ENCODE peak calls at places on chromosomes 3 and 15, in six cellular contexts. One of them, this sample, is unnamed.

GRCh38 chr15:89052474-89052873 is 35.8 kb upstream of the ABHD2 start:
- DNase-seq in CD4-positive, alpha-beta T cell: no peak
- DNase-seq in dorsolateral prefrontal cortex: no peak
- DNase-seq in cardiac muscle cell: no peak
- DNase-seq in DND-41: peak
- DNase-seq in IMR-90: peak
- DNase-seq in this sample: no peak

GRCh38 chr3:13896473-13897154 is 16.7 kb upstream of the WNT7A start:
- DNase-seq in CD4-positive, alpha-beta T cell: peak
- DNase-seq in dorsolateral prefrontal cortex: no peak
- DNase-seq in cardiac muscle cell: peak
- DNase-seq in DND-41: peak
- DNase-seq in IMR-90: peak
- DNase-seq in this sample: no peak

GRCh38 chr15:48533982-48534381 is 111.5 kb downstream of the FBN1 start:
- DNase-seq in CD4-positive, alpha-beta T cell: no peak
- DNase-seq in dorsolateral prefrontal cortex: no peak
- DNase-seq in cardiac muscle cell: peak
- DNase-seq in DND-41: no peak
- DNase-seq in IMR-90: no peak
- DNase-seq in this sample: no peak

GRCh38 chr3:57852896-57853295 is 96.8 kb downstream of the SLMAP start:
- DNase-seq in CD4-positive, alpha-beta T cell: no peak
- DNase-seq in dorsolateral prefrontal cortex: no peak
- DNase-seq in cardiac muscle cell: no peak
- DNase-seq in DND-41: no peak
- DNase-seq in IMR-90: peak
- DNase-seq in this sample: no peak

GRCh38 chr3:195001961-195002861 is 268.7 kb downstream of the XXYLT1 start:
- DNase-seq in CD4-positive, alpha-beta T cell: no peak
- DNase-seq in dorsolateral prefrontal cortex: no peak
- DNase-seq in cardiac muscle cell: peak
- DNase-seq in DND-41: peak
- DNase-seq in IMR-90: peak
- DNase-seq in this sample: no peak

GRCh38 chr3:194592798-194593752 is 40.1 kb downstream of the TMEM44 start:
- DNase-seq in CD4-positive, alpha-beta T cell: no peak
- DNase-seq in dorsolateral prefrontal cortex: no peak
- DNase-seq in cardiac muscle cell: no peak
- DNase-seq in DND-41: no peak
- DNase-seq in IMR-90: peak
- DNase-seq in this sample: no peak

GRCh38 chr3:28924744-28925360 is 356.0 kb upstream of the RBMS3 start:
- DNase-seq in CD4-positive, alpha-beta T cell: no peak
- DNase-seq in dorsolateral prefrontal cortex: no peak
- DNase-seq in cardiac muscle cell: no peak
- DNase-seq in DND-41: no peak
- DNase-seq in IMR-90: no peak
- DNase-seq in this sample: no peak

GRCh38 chr3:74575857-74576256 is 38.6 kb downstream of the CNTN3 start:
- DNase-seq in CD4-positive, alpha-beta T cell: no peak
- DNase-seq in dorsolateral prefrontal cortex: no peak
- DNase-seq in cardiac muscle cell: no peak
- DNase-seq in DND-41: no peak
- DNase-seq in IMR-90: no peak
- DNase-seq in this sample: no peak

GRCh38 chr15:23039151-23039916 is at the start of gene TUBGCP5:
- DNase-seq in CD4-positive, alpha-beta T cell: peak
- DNase-seq in dorsolateral prefrontal cortex: peak
- DNase-seq in cardiac muscle cell: peak
- DNase-seq in DND-41: peak
- DNase-seq in IMR-90: peak
- DNase-seq in this sample: peak

DNA sequence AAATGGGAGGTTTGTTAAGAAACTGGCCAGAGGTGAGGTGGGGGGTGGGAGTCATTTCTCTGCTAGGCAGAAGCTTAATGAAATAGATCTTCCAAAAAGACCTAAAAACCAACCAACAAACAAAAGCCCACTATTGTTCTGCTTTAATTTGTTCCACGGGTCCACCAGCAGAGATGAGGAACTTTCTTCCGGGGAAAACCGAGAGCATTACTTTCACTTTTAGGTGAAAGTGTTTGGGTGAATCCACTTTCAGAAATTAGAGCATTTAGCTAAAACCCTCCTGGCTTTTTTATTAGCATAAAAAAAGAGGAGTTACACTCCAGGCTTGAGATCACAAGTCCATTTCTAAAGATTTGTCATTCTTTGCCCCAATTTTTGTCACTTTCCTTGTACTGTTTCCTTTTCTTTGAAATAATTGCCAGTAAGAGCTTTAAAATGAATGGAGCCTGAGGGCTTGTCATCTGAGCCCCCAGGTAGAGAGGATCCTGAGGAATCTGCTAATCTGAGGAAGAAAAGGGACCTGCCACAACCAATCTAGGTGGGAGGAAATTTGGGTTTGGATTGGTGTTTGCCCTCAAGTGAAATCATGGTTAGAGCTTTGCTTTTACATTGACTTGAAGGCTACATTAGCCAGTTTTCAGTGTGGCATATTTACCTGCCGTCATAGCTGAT is 667.6 kb downstream of the NAALADL2 start:
- DNase-seq in CD4-positive, alpha-beta T cell: no peak
- DNase-seq in dorsolateral prefrontal cortex: no peak
- DNase-seq in cardiac muscle cell: no peak
- DNase-seq in DND-41: no peak
- DNase-seq in IMR-90: peak
- DNase-seq in this sample: no peak
- H3K27ac ChIP-seq in CD4-positive, alpha-beta T cell: no peak
- H3K27ac ChIP-seq in dorsolateral prefrontal cortex: no peak
- H3K27ac ChIP-seq in cardiac muscle cell: no peak
- H3K27ac ChIP-seq in DND-41: no peak
- H3K27ac ChIP-seq in IMR-90: peak
- H3K27ac ChIP-seq in this sample: no peak

GRCh38 chr15:54803987-54804386 is 392.8 kb downstream of the RSL24D1 start:
- DNase-seq in CD4-positive, alpha-beta T cell: no peak
- DNase-seq in dorsolateral prefrontal cortex: no peak
- DNase-seq in cardiac muscle cell: no peak
- DNase-seq in DND-41: no peak
- DNase-seq in IMR-90: no peak
- DNase-seq in this sample: no peak

GRCh38 chr15:54808321-54808720 is 388.4 kb downstream of the RSL24D1 start:
- DNase-seq in CD4-positive, alpha-beta T cell: no peak
- DNase-seq in dorsolateral prefrontal cortex: no peak
- DNase-seq in cardiac muscle cell: no peak
- DNase-seq in DND-41: no peak
- DNase-seq in IMR-90: no peak
- DNase-seq in this sample: no peak

GRCh38 chr15:54803139-54803808 is 393.5 kb downstream of the RSL24D1 start:
- DNase-seq in CD4-positive, alpha-beta T cell: no peak
- DNase-seq in dorsolateral prefrontal cortex: no peak
- DNase-seq in cardiac muscle cell: no peak
- DNase-seq in DND-41: no peak
- DNase-seq in IMR-90: peak
- DNase-seq in this sample: no peak
- H3K27ac ChIP-seq in CD4-positive, alpha-beta T cell: no peak
- H3K27ac ChIP-seq in dorsolateral prefrontal cortex: no peak
- H3K27ac ChIP-seq in cardiac muscle cell: no peak
- H3K27ac ChIP-seq in DND-41: no peak
- H3K27ac ChIP-seq in IMR-90: no peak
- H3K27ac ChIP-seq in this sample: no peak

GRCh38 chr15:75140080-75140879 is 61.4 kb upstream of the C15orf39 start:
- DNase-seq in CD4-positive, alpha-beta T cell: no peak
- DNase-seq in dorsolateral prefrontal cortex: no peak
- DNase-seq in cardiac muscle cell: no peak
- DNase-seq in DND-41: no peak
- DNase-seq in IMR-90: no peak
- DNase-seq in this sample: no peak
- H3K27ac ChIP-seq in CD4-positive, alpha-beta T cell: no peak
- H3K27ac ChIP-seq in dorsolateral prefrontal cortex: no peak
- H3K27ac ChIP-seq in cardiac muscle cell: peak
- H3K27ac ChIP-seq in DND-41: no peak
- H3K27ac ChIP-seq in IMR-90: no peak
- H3K27ac ChIP-seq in this sample: no peak

GRCh38 chr3:124202754-124203153 is 210.8 kb upstream of the ROPN1 start:
- DNase-seq in CD4-positive, alpha-beta T cell: no peak
- DNase-seq in dorsolateral prefrontal cortex: peak
- DNase-seq in cardiac muscle cell: peak
- DNase-seq in DND-41: no peak
- DNase-seq in IMR-90: no peak
- DNase-seq in this sample: peak
- H3K27ac ChIP-seq in CD4-positive, alpha-beta T cell: no peak
- H3K27ac ChIP-seq in dorsolateral prefrontal cortex: no peak
- H3K27ac ChIP-seq in cardiac muscle cell: no peak
- H3K27ac ChIP-seq in DND-41: no peak
- H3K27ac ChIP-seq in IMR-90: no peak
- H3K27ac ChIP-seq in this sample: no peak

DNA sequence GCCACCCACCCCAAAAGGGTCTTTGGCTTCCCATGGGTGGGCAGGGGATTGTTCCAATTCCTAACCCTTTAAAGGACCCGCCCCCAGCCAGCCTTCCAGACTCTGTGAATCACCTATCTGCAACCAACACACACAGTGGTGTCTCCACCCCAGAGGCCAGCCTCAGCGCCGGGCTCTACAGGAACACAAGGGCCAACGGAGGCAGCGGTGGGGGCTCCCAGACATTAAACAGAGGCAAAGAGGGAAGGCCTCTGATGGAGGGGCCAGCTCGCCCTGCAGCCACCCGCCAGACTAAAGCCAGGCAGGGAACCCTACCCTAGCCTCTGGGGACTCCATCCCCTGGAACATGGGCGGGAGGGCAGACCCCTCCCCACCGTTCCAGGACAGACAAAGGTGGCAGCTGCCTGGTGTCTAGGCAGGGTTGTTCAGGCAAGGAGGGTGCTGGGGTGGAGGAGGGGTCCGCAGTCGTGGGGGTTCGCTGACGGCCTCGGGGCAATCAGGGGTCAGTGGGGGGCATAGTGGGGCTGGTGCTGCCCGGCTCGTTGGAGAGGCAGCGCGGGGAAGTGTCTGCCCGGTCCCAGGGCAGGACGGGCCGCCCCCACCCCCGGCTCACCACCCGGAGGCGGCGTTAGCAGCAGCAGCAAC is 446 bp downstream of the SHISA5 start:
- DNase-seq in CD4-positive, alpha-beta T cell: no peak
- DNase-seq in dorsolateral prefrontal cortex: peak
- DNase-seq in cardiac muscle cell: peak
- DNase-seq in DND-41: no peak
- DNase-seq in IMR-90: peak
- DNase-seq in this sample: no peak
- H3K27ac ChIP-seq in CD4-positive, alpha-beta T cell: peak
- H3K27ac ChIP-seq in dorsolateral prefrontal cortex: peak
- H3K27ac ChIP-seq in cardiac muscle cell: no peak
- H3K27ac ChIP-seq in DND-41: no peak
- H3K27ac ChIP-seq in IMR-90: peak
- H3K27ac ChIP-seq in this sample: peak

GRCh38 chr3:50177346-50177745 is 14.1 kb upstream of the GNAT1 start:
- DNase-seq in CD4-positive, alpha-beta T cell: no peak
- DNase-seq in dorsolateral prefrontal cortex: no peak
- DNase-seq in cardiac muscle cell: no peak
- DNase-seq in DND-41: no peak
- DNase-seq in IMR-90: no peak
- DNase-seq in this sample: no peak
- H3K27ac ChIP-seq in CD4-positive, alpha-beta T cell: no peak
- H3K27ac ChIP-seq in dorsolateral prefrontal cortex: no peak
- H3K27ac ChIP-seq in cardiac muscle cell: no peak
- H3K27ac ChIP-seq in DND-41: no peak
- H3K27ac ChIP-seq in IMR-90: no peak
- H3K27ac ChIP-seq in this sample: no peak

GRCh38 chr3:114904633-114905032 is 242.5 kb downstream of the ZBTB20 start:
- DNase-seq in CD4-positive, alpha-beta T cell: no peak
- DNase-seq in dorsolateral prefrontal cortex: no peak
- DNase-seq in cardiac muscle cell: no peak
- DNase-seq in DND-41: no peak
- DNase-seq in IMR-90: no peak
- DNase-seq in this sample: no peak

GRCh38 chr3:114900908-114901307 is 246.2 kb downstream of the ZBTB20 start:
- DNase-seq in CD4-positive, alpha-beta T cell: no peak
- DNase-seq in dorsolateral prefrontal cortex: no peak
- DNase-seq in cardiac muscle cell: no peak
- DNase-seq in DND-41: no peak
- DNase-seq in IMR-90: no peak
- DNase-seq in this sample: no peak

GRCh38 chr3:114902691-114903101 is 244.4 kb downstream of the ZBTB20 start:
- DNase-seq in CD4-positive, alpha-beta T cell: no peak
- DNase-seq in dorsolateral prefrontal cortex: no peak
- DNase-seq in cardiac muscle cell: peak
- DNase-seq in DND-41: no peak
- DNase-seq in IMR-90: peak
- DNase-seq in this sample: no peak

GRCh38 chr3:114899186-114899931 is 247.7 kb downstream of the ZBTB20 start:
- DNase-seq in CD4-positive, alpha-beta T cell: no peak
- DNase-seq in dorsolateral prefrontal cortex: no peak
- DNase-seq in cardiac muscle cell: peak
- DNase-seq in DND-41: peak
- DNase-seq in IMR-90: no peak
- DNase-seq in this sample: no peak

DNA sequence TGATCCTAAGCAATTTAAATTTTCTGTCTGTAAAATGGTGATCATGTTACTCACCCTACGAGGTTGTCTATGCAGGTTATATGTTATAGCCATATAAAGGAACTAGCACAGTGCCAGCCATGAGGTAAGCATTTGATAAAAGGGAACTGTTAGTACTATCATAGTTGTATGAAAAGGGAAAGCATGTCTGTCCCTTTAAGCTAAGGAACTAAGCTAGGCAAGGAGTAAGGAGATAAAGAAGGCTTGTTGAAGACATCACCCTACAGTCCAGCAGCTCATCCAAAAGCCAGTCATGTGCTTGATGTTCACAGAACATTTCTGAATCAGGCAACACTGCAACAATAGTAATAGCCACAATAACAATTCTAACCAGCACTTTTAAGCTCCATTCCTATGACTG is 243.9 kb downstream of the ZBTB20 start:
- DNase-seq in CD4-positive, alpha-beta T cell: no peak
- DNase-seq in dorsolateral prefrontal cortex: no peak
- DNase-seq in cardiac muscle cell: no peak
- DNase-seq in DND-41: no peak
- DNase-seq in IMR-90: peak
- DNase-seq in this sample: no peak
- H3K27ac ChIP-seq in CD4-positive, alpha-beta T cell: no peak
- H3K27ac ChIP-seq in dorsolateral prefrontal cortex: peak
- H3K27ac ChIP-seq in cardiac muscle cell: peak
- H3K27ac ChIP-seq in DND-41: no peak
- H3K27ac ChIP-seq in IMR-90: no peak
- H3K27ac ChIP-seq in this sample: peak